ENCODE peak calls at places on chromosomes 4 and X, in nine cellular contexts. N is naive B cell; Z is activated T-helper 2 cell treated with anti-CD3 and anti-CD28 coated beads, Interferon-gamma antibody, Interleukin-2, Interleukin-4, amounts not matched to agents 10 μg/mL and 5 μg/mL and 100 μg/mL, durations not matched to agents 14 hours and 24 hours and 36 hours; T is activated CD4-positive, alpha-beta T cell treated with anti-CD3 and anti-CD28 coated beads, Interleukin-2, amount 10 ng/mL, durations not matched to agents 7 days and 5 days; H is HS-5; K is CD8-positive, alpha-beta memory T cell; S is mesothelial cell of epicardium; J is cerebellar cortex; Q is activated B cell treated with CpG ODN at 0.5 μM for 24 hours. F is an unnamed sample.
A peak's percentile ranks its signal among the peaks of the same experiment; 100 is the strongest.

GRCh38 chr4:164997324-164997723 is 19.9 kb upstream of the TRIM61 start:
- DNase-seq in N (no peak), Z (no peak), T (no peak), H (peak; percentile 4), K (no peak), S (no peak), J (no peak), Q (no peak), F (no peak)

GRCh38 chr4:141389649-141390048 is 169.0 kb downstream of the ZNF330 start:
- DNase-seq in N (no peak), Z (no peak), T (no peak), H (no peak), K (no peak), S (no peak), J (no peak), Q (no peak), F (no peak)

GRCh38 chr4:76267811-76268210 is 16.3 kb downstream of the FAM47E start:
- DNase-seq in N (no peak), Z (no peak), T (no peak), H (no peak), K (no peak), S (no peak), J (no peak), Q (no peak), F (no peak)

GRCh38 chr4:99979872-99980271 is 29.8 kb upstream of the H2AZ1 start:
- DNase-seq in N (no peak), Z (no peak), T (no peak), H (peak; percentile 67), K (no peak), S (no peak), J (no peak), Q (no peak), F (no peak)

GRCh38 chrX:12961191-12961718 is 13.7 kb upstream of the TMSB4X start:
- DNase-seq in N (no peak), Z (no peak), T (no peak), H (no peak), K (no peak), S (no peak), J (no peak), Q (no peak), F (no peak)

GRCh38 chr4:52856802-52857201 is 5.3 kb upstream of the RASL11B start:
- DNase-seq in N (no peak), Z (no peak), T (peak; percentile 21), H (no peak), K (no peak), S (no peak), J (no peak), Q (no peak), F (no peak)

GRCh38 chr4:9943761-9944160 is 77.5 kb downstream of the SLC2A9 start:
- DNase-seq in N (no peak), Z (no peak), T (no peak), H (no peak), K (no peak), S (no peak), J (no peak), Q (no peak), F (no peak)

GRCh38 chrX:72307646-72308051 is 1.9 kb upstream of the CITED1 start:
- DNase-seq in N (no peak), Z (no peak), T (no peak), H (no peak), K (no peak), S (no peak), J (peak; percentile 3), Q (no peak), F (no peak)

GRCh38 chrX:151621422-151621821 is 57.9 kb downstream of the PASD1 start:
- DNase-seq in N (no peak), Z (no peak), T (no peak), H (no peak), K (no peak), S (no peak), J (no peak), Q (no peak), F (no peak)

GRCh38 chr4:158938462-158939044 is 164.3 kb upstream of the RAPGEF2 start:
- DNase-seq in N (no peak), Z (no peak), T (no peak), H (no peak), K (no peak), S (no peak), J (peak; percentile 50), Q (no peak), F (no peak)

GRCh38 chr4:40199999-40200880 is 3.4 kb downstream of the RHOH start:
- DNase-seq in N (peak; percentile 45), Z (peak; percentile 74), T (peak; percentile 85), H (no peak), K (peak; percentile 38), S (no peak), J (no peak), Q (no peak), F (no peak)

GRCh38 chr4:77697860-77698599 is 92.4 kb downstream of the CXCL13 start:
- DNase-seq in N (no peak), Z (no peak), T (no peak), H (peak; percentile 34), K (no peak), S (no peak), J (no peak), Q (no peak), F (no peak)

GRCh38 chr4:61520688-61521160 is 320.6 kb downstream of the ADGRL3 start:
- DNase-seq in N (no peak), Z (no peak), T (no peak), H (no peak), K (no peak), S (no peak), J (no peak), Q (no peak), F (no peak)